ENCODE peak calls at places on chromosomes 5 and 9, in six cellular contexts. K is neuronal stem cell, T is mesendoderm, Z is IMR-90, C is H9, B is H1. H is an unnamed sample.

GRCh38 chr5:177086918-177087706 is 397 bp downstream of the FGFR4 start:
- DNase-seq in Z (no peak), T (peak; percentile 87), B (peak; percentile 90), K (peak; percentile 36), C (peak; percentile 87), H (peak; percentile 64)

GRCh38 chr5:66246621-66247020 is 102.5 kb downstream of the SREK1 start:
- DNase-seq in C (no peak), T (no peak), K (no peak), B (no peak), Z (peak; percentile 68), H (peak; percentile 39)

GRCh38 chr5:128778474-128778873 is 186.8 kb upstream of the SLC27A6 start:
- DNase-seq in C (no peak), K (no peak), B (no peak), T (peak; percentile 35), Z (peak; percentile 14), H (no peak)

GRCh38 chr5:50929174-50929573 is 262.7 kb downstream of the PARP8 start:
- DNase-seq in T (no peak), K (no peak), Z (no peak), B (no peak), C (no peak), H (no peak)

GRCh38 chr9:99650187-99650874 is 171.4 kb upstream of the NR4A3 start:
- DNase-seq in T (no peak), Z (no peak), K (no peak), C (no peak), B (no peak), H (no peak)

GRCh38 chr5:142618125-142618524 is 67.8 kb downstream of the FGF1 start:
- DNase-seq in B (no peak), Z (peak; percentile 93), T (no peak), K (no peak), C (no peak), H (peak; percentile 71)

GRCh38 chr5:168315991-168316578 is 24.6 kb downstream of the WWC1 start:
- DNase-seq in Z (no peak), T (no peak), K (no peak), C (no peak), B (no peak), H (no peak)

GRCh38 chr5:170273968-170274710 is 23.4 kb downstream of the LCP2 start:
- DNase-seq in C (peak; percentile 75), K (no peak), Z (no peak), T (peak; percentile 91), B (peak; percentile 66), H (no peak)

GRCh38 chr5:156095709-156096241 is 231.2 kb upstream of the SGCD start:
- DNase-seq in K (no peak), Z (no peak), C (no peak), T (no peak), B (no peak), H (no peak)

GRCh38 chr5:156093024-156093423 is 233.9 kb upstream of the SGCD start:
- DNase-seq in C (no peak), Z (no peak), T (no peak), K (no peak), B (no peak), H (no peak)

GRCh38 chr5:156096259-156096658 is 230.7 kb upstream of the SGCD start:
- DNase-seq in C (no peak), Z (peak; percentile 42), K (no peak), T (no peak), B (no peak), H (peak; percentile 11)

DNA sequence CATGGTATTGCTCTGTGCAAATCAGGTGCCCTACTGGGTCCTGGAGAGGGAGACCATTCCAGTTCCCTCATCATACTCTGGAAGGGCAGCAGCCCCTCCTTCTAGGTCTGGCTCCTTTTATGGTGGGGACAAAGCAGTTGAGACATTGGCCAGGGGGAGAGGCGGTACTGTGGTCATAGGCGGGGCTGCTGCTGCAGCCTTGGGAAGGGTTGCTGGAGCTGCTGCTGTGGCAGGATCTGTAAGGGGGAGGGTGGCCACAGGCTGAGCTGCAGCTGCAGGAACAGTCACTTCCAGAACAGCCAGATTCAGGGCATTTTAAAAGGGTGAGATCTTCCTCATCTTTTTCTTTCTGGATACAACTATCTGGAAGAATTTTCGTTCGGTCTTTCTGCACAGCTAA is 233.0 kb upstream of the SGCD start:
- DNase-seq in B (no peak), Z (peak; percentile 19), K (peak; percentile 6), T (peak; percentile 45), C (peak; percentile 70), H (peak; percentile 6)
- H2BK15ac ChIP-seq in B (no peak overlapping the region), Z (no peak overlapping the region), K (no peak overlapping the region), T (no peak overlapping the region), C (no peak overlapping the region), H (no peak overlapping the region)

GRCh38 chr5:78808818-78809217 is 160.2 kb upstream of the LHFPL2 start:
- DNase-seq in T (no peak), B (no peak), Z (no peak), C (no peak), K (no peak), H (no peak)
- H3K27ac ChIP-seq in T (no peak overlapping the region), B (no peak overlapping the region), Z (no peak overlapping the region), C (no peak overlapping the region), K (no peak overlapping the region), H (no peak overlapping the region)

GRCh38 chr5:37495210-37495609 is 116.1 kb downstream of the WDR70 start:
- DNase-seq in C (no peak), Z (peak; percentile 39), T (peak; percentile 14), K (no peak), B (no peak), H (peak; percentile 88)
- H2BK15ac ChIP-seq in C (no peak overlapping the region), Z (peak overlapping the region; percentile 17), T (no peak overlapping the region), K (no peak overlapping the region), B (no peak overlapping the region), H (no peak overlapping the region)

DNA sequence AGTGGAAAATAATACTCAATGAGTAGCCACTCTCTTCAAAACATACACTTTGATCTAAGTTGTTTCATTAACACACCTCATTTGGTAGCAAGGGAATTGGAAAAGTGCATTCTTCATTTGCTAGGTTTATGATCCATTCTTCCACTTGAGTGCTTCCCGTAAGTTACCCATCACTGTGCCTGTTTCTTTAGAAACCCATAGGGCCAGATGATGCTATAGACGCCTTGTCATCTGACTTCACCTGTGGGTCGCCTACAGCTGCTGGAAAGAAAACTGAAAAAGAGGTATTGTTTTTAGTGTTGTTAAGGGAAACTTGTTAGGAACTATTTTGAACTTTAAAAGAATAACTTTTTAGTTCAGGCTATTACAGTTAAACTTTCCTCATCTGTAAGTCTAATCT is 66.7 kb downstream of the ERAP1 start:
- DNase-seq in T (no peak), B (no peak), C (no peak), Z (no peak), K (no peak), H (no peak)
- H3K27ac ChIP-seq in T (no peak overlapping the region), B (no peak overlapping the region), C (no peak overlapping the region), Z (no peak overlapping the region), K (no peak overlapping the region), H (no peak overlapping the region)

GRCh38 chr9:129598089-129598596 is 22.8 kb downstream of the C9orf50 start:
- DNase-seq in T (no peak), B (no peak), C (no peak), K (no peak), Z (no peak), H (no peak)
- H2BK15ac ChIP-seq in T (no peak overlapping the region), B (peak overlapping the region; percentile 88), C (no peak overlapping the region), K (peak overlapping the region; percentile 2), Z (peak overlapping the region; percentile 84), H (peak overlapping the region; percentile 38)

DNA sequence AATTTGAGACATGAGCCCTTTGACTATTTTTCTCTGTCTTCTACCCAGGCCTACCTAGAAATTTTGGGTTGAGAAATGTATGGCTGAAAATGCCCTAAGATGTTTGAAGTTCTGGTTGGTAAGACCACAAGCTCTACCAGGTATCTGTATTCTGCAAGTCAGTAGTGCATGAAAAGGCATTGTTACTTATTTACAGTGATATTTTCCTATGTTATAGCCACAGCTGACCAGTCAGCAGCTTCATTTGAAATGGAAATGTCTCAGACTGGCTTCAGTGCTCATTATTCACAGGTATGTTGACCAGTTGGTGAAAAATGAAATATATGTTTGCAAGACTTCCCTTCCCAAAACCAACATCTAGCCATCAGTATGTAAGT is 91.9 kb upstream of the ITGA2 start:
- DNase-seq in C (no peak), K (no peak), B (no peak), T (no peak), Z (no peak), H (no peak)
- H3K27ac ChIP-seq in C (no peak overlapping the region), K (no peak overlapping the region), B (no peak overlapping the region), T (no peak overlapping the region), Z (no peak overlapping the region), H (no peak overlapping the region)

GRCh38 chr9:109705515-109705914 is 74.5 kb upstream of the PALM2AKAP2 start:
- DNase-seq in T (peak; percentile 69), Z (peak; percentile 69), C (no peak), B (no peak), K (no peak), H (peak; percentile 57)

GRCh38 chr9:109708507-109708945 is 71.5 kb upstream of the PALM2AKAP2 start:
- DNase-seq in K (no peak), B (no peak), T (no peak), C (no peak), Z (peak; percentile 28), H (no peak)

GRCh38 chr9:109709881-109710280 is 70.1 kb upstream of the PALM2AKAP2 start:
- DNase-seq in T (no peak), B (no peak), C (no peak), Z (no peak), K (no peak), H (no peak)

GRCh38 chr9:109704546-109704945 is 75.5 kb upstream of the PALM2AKAP2 start:
- DNase-seq in K (no peak), C (no peak), Z (no peak), B (no peak), T (no peak), H (no peak)

DNA sequence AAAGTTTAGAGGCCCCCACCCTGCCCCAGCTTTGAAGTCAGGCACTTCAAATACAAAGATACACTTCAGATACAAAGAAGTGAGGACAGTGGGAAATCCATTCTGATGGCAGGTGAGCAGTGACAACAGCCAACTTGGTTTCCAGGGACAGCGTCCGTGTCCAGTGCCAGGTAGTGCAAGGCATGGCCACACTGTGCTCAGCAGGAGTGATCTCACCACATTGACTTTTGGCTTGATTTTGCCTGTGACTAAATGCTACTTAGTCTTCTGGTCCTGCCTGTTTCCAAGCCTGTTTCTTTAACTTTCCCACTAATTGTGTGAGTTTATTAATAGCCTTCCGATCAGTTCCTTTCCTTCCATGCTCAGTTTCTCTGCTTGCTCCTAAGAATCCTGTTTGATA is 72.6 kb upstream of the PALM2AKAP2 start:
- DNase-seq in B (no peak), K (no peak), Z (no peak), T (no peak), C (no peak), H (no peak)
- H2BK15ac ChIP-seq in B (no peak overlapping the region), K (no peak overlapping the region), Z (no peak overlapping the region), T (no peak overlapping the region), C (no peak overlapping the region), H (no peak overlapping the region)

DNA sequence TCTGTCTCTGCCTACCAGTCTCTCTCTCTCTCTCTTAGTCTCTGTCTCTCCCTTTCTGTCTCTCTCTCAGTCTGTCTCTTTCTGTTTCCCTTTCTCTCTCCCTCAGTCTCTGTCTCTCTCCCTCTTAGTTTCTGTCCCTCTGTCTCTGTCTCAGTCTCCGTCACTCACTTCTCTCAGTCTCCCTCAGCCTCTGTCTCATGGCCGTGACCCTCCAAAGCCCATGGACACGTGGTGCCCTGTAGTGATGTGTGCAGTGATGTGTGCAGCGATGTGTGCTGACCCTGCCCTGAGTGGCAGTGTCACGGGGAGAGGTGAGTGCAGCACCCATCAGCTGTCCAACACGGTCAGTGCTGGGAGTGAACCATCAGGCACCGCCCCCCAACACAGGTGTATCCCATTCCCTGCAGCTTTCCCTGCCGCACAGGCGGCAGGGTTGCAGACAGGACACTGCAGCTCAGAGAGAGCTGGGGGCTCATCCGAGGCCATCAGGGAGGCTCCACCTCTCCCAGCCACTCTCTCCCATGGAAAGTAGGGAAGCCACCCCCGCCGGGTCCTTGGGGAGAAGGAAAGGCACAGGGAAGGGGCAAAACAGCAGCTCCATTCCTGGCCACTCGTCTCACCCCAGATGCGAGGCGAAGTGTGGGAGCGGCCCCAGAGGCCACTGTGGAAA is 794 bp upstream of the LRRC14B start:
- DNase-seq in T (no peak), Z (no peak), B (no peak), K (no peak), C (no peak), H (no peak)
- H3K27ac ChIP-seq in T (no peak overlapping the region), Z (no peak overlapping the region), B (no peak overlapping the region), K (no peak overlapping the region), C (no peak overlapping the region), H (no peak overlapping the region)